ENCODE peak calls at places on chromosomes 3 and 15, in five cellular contexts. One of them, this sample, is unnamed.

GRCh38 chr3:195251336-195252065 is 19.5 kb downstream of the XXYLT1 start:
- DNase-seq in HTR-8/SVneo: no peak
- DNase-seq in foreskin fibroblast: no peak
- DNase-seq in coronary artery: no peak
- DNase-seq in stimulated activated CD4-positive, alpha-beta T cell treated with anti-CD3 and anti-CD28 coated beads, Interleukin-4, amount 100 ng/mL, for 4 hours: no peak
- DNase-seq in this sample: peak; percentile 24

GRCh38 chr3:122793568-122794416 is at the start of gene HSPBAP1:
- DNase-seq in HTR-8/SVneo: peak; percentile 87
- DNase-seq in foreskin fibroblast: peak; percentile 89
- DNase-seq in coronary artery: peak; percentile 95
- DNase-seq in stimulated activated CD4-positive, alpha-beta T cell treated with anti-CD3 and anti-CD28 coated beads, Interleukin-4, amount 100 ng/mL, for 4 hours: peak; percentile 87
- DNase-seq in this sample: peak; percentile 88

GRCh38 chr3:104820959-104821358 is 545.8 kb upstream of the ALCAM start:
- DNase-seq in HTR-8/SVneo: no peak
- DNase-seq in foreskin fibroblast: no peak
- DNase-seq in coronary artery: no peak
- DNase-seq in stimulated activated CD4-positive, alpha-beta T cell treated with anti-CD3 and anti-CD28 coated beads, Interleukin-4, amount 100 ng/mL, for 4 hours: no peak
- DNase-seq in this sample: no peak

GRCh38 chr3:175608351-175608750 is 749.2 kb downstream of the NAALADL2 start:
- DNase-seq in HTR-8/SVneo: no peak
- DNase-seq in foreskin fibroblast: no peak
- DNase-seq in coronary artery: no peak
- DNase-seq in stimulated activated CD4-positive, alpha-beta T cell treated with anti-CD3 and anti-CD28 coated beads, Interleukin-4, amount 100 ng/mL, for 4 hours: no peak
- DNase-seq in this sample: no peak

GRCh38 chr3:73520931-73521461 is 103.7 kb downstream of the PDZRN3 start:
- DNase-seq in HTR-8/SVneo: no peak
- DNase-seq in foreskin fibroblast: peak; percentile 43
- DNase-seq in coronary artery: peak; percentile 79
- DNase-seq in stimulated activated CD4-positive, alpha-beta T cell treated with anti-CD3 and anti-CD28 coated beads, Interleukin-4, amount 100 ng/mL, for 4 hours: no peak
- DNase-seq in this sample: peak; percentile 86

GRCh38 chr15:38226867-38227266 is 25.8 kb upstream of the SPRED1 start:
- DNase-seq in HTR-8/SVneo: peak; percentile 30
- DNase-seq in foreskin fibroblast: peak; percentile 86
- DNase-seq in coronary artery: no peak
- DNase-seq in stimulated activated CD4-positive, alpha-beta T cell treated with anti-CD3 and anti-CD28 coated beads, Interleukin-4, amount 100 ng/mL, for 4 hours: no peak
- DNase-seq in this sample: no peak

GRCh38 chr3:117063910-117064309 is 354.3 kb downstream of the TUSC7 start:
- DNase-seq in HTR-8/SVneo: no peak
- DNase-seq in foreskin fibroblast: no peak
- DNase-seq in coronary artery: no peak
- DNase-seq in stimulated activated CD4-positive, alpha-beta T cell treated with anti-CD3 and anti-CD28 coated beads, Interleukin-4, amount 100 ng/mL, for 4 hours: no peak
- DNase-seq in this sample: no peak

GRCh38 chr15:29612701-29613100 is 209.6 kb downstream of the TJP1 start:
- DNase-seq in HTR-8/SVneo: no peak
- DNase-seq in foreskin fibroblast: no peak
- DNase-seq in coronary artery: no peak
- DNase-seq in stimulated activated CD4-positive, alpha-beta T cell treated with anti-CD3 and anti-CD28 coated beads, Interleukin-4, amount 100 ng/mL, for 4 hours: no peak
- DNase-seq in this sample: no peak

GRCh38 chr3:13828501-13828900 is 51.4 kb downstream of the WNT7A start:
- DNase-seq in HTR-8/SVneo: no peak
- DNase-seq in foreskin fibroblast: no peak
- DNase-seq in coronary artery: no peak
- DNase-seq in stimulated activated CD4-positive, alpha-beta T cell treated with anti-CD3 and anti-CD28 coated beads, Interleukin-4, amount 100 ng/mL, for 4 hours: no peak
- DNase-seq in this sample: no peak

GRCh38 chr3:149655826-149656599 is 1.8 kb downstream of the WWTR1 start:
- DNase-seq in HTR-8/SVneo: no peak
- DNase-seq in foreskin fibroblast: no peak
- DNase-seq in coronary artery: no peak
- DNase-seq in stimulated activated CD4-positive, alpha-beta T cell treated with anti-CD3 and anti-CD28 coated beads, Interleukin-4, amount 100 ng/mL, for 4 hours: no peak
- DNase-seq in this sample: no peak

GRCh38 chr3:3800076-3800448 is 831 bp downstream of the LRRN1 start:
- DNase-seq in HTR-8/SVneo: no peak
- DNase-seq in foreskin fibroblast: no peak
- DNase-seq in coronary artery: no peak
- DNase-seq in stimulated activated CD4-positive, alpha-beta T cell treated with anti-CD3 and anti-CD28 coated beads, Interleukin-4, amount 100 ng/mL, for 4 hours: no peak
- DNase-seq in this sample: peak; percentile 19